ENCODE peak calls at places on chromosome 20, in ten cellular contexts. One of them, this sample, is unnamed.

GRCh38 chr20:8796088-8796665 is 272.7 kb upstream of the PLCB4 start:
- DNase-seq in left lung: no peak
- DNase-seq in naive thymus-derived CD4-positive, alpha-beta T cell: no peak
- DNase-seq in aorta: no peak
- DNase-seq in cardiac muscle cell: peak
- DNase-seq in prostate gland: no peak
- DNase-seq in A673: no peak
- DNase-seq in GM23248: peak
- DNase-seq in AG04450: no peak
- DNase-seq in mesenchymal stem cell: no peak
- DNase-seq in this sample: no peak

GRCh38 chr20:56925696-56926101 is 296.6 kb downstream of the TFAP2C start:
- DNase-seq in A673: no peak
- DNase-seq in left lung: no peak
- DNase-seq in naive thymus-derived CD4-positive, alpha-beta T cell: no peak
- DNase-seq in prostate gland: no peak
- DNase-seq in aorta: no peak
- DNase-seq in AG04450: no peak
- DNase-seq in cardiac muscle cell: no peak
- DNase-seq in GM23248: peak
- DNase-seq in mesenchymal stem cell: no peak
- DNase-seq in this sample: no peak

GRCh38 chr20:46270977-46271744 is 37.1 kb downstream of the CDH22 start:
- DNase-seq in GM23248: no peak
- DNase-seq in aorta: no peak
- DNase-seq in cardiac muscle cell: no peak
- DNase-seq in left lung: no peak
- DNase-seq in prostate gland: no peak
- DNase-seq in AG04450: no peak
- DNase-seq in naive thymus-derived CD4-positive, alpha-beta T cell: no peak
- DNase-seq in mesenchymal stem cell: no peak
- DNase-seq in A673: no peak
- DNase-seq in this sample: no peak

GRCh38 chr20:46062151-46062550 is 27.6 kb downstream of the NCOA5 start:
- DNase-seq in cardiac muscle cell: no peak
- DNase-seq in left lung: no peak
- DNase-seq in AG04450: no peak
- DNase-seq in naive thymus-derived CD4-positive, alpha-beta T cell: no peak
- DNase-seq in mesenchymal stem cell: no peak
- DNase-seq in aorta: no peak
- DNase-seq in GM23248: no peak
- DNase-seq in prostate gland: no peak
- DNase-seq in A673: no peak
- DNase-seq in this sample: no peak

GRCh38 chr20:25076201-25076600 is 5.7 kb downstream of the VSX1 start:
- DNase-seq in aorta: no peak
- DNase-seq in left lung: no peak
- DNase-seq in prostate gland: no peak
- DNase-seq in GM23248: no peak
- DNase-seq in cardiac muscle cell: peak
- DNase-seq in mesenchymal stem cell: no peak
- DNase-seq in AG04450: no peak
- DNase-seq in naive thymus-derived CD4-positive, alpha-beta T cell: no peak
- DNase-seq in A673: no peak
- DNase-seq in this sample: no peak

GRCh38 chr20:4332466-4332865 is 317.1 kb upstream of the RNF24 start:
- DNase-seq in mesenchymal stem cell: no peak
- DNase-seq in prostate gland: no peak
- DNase-seq in left lung: no peak
- DNase-seq in A673: no peak
- DNase-seq in naive thymus-derived CD4-positive, alpha-beta T cell: no peak
- DNase-seq in GM23248: no peak
- DNase-seq in cardiac muscle cell: no peak
- DNase-seq in aorta: no peak
- DNase-seq in AG04450: no peak
- DNase-seq in this sample: no peak

GRCh38 chr20:1300083-1300840 is 28.7 kb downstream of the SDCBP2 start:
- DNase-seq in left lung: no peak
- DNase-seq in aorta: no peak
- DNase-seq in GM23248: no peak
- DNase-seq in naive thymus-derived CD4-positive, alpha-beta T cell: no peak
- DNase-seq in A673: no peak
- DNase-seq in cardiac muscle cell: no peak
- DNase-seq in mesenchymal stem cell: no peak
- DNase-seq in AG04450: no peak
- DNase-seq in prostate gland: no peak
- DNase-seq in this sample: no peak

GRCh38 chr20:25233016-25233772 is 14.7 kb upstream of the PYGB start:
- DNase-seq in AG04450: no peak
- DNase-seq in prostate gland: peak
- DNase-seq in naive thymus-derived CD4-positive, alpha-beta T cell: no peak
- DNase-seq in mesenchymal stem cell: no peak
- DNase-seq in A673: no peak
- DNase-seq in GM23248: peak
- DNase-seq in aorta: peak
- DNase-seq in cardiac muscle cell: peak
- DNase-seq in left lung: peak
- DNase-seq in this sample: no peak

GRCh38 chr20:19552144-19552895 is 205.7 kb upstream of the RIN2 start:
- DNase-seq in left lung: peak
- DNase-seq in AG04450: no peak
- DNase-seq in prostate gland: peak
- DNase-seq in cardiac muscle cell: peak
- DNase-seq in A673: peak
- DNase-seq in aorta: peak
- DNase-seq in GM23248: no peak
- DNase-seq in naive thymus-derived CD4-positive, alpha-beta T cell: no peak
- DNase-seq in mesenchymal stem cell: no peak
- DNase-seq in this sample: no peak

GRCh38 chr20:15475483-15475882 is 1097.8 kb downstream of the KIF16B start:
- DNase-seq in A673: peak
- DNase-seq in mesenchymal stem cell: no peak
- DNase-seq in naive thymus-derived CD4-positive, alpha-beta T cell: no peak
- DNase-seq in aorta: no peak
- DNase-seq in GM23248: no peak
- DNase-seq in cardiac muscle cell: no peak
- DNase-seq in left lung: peak
- DNase-seq in prostate gland: peak
- DNase-seq in AG04450: no peak
- DNase-seq in this sample: no peak

GRCh38 chr20:58623579-58624473 is 27.3 kb upstream of the STX16 start:
- DNase-seq in naive thymus-derived CD4-positive, alpha-beta T cell: no peak
- DNase-seq in A673: peak
- DNase-seq in aorta: peak
- DNase-seq in GM23248: peak
- DNase-seq in mesenchymal stem cell: peak
- DNase-seq in prostate gland: no peak
- DNase-seq in left lung: peak
- DNase-seq in AG04450: peak
- DNase-seq in cardiac muscle cell: peak
- DNase-seq in this sample: no peak

GRCh38 chr20:24584538-24585356 is 115.3 kb downstream of the SYNDIG1 start:
- DNase-seq in A673: no peak
- DNase-seq in AG04450: no peak
- DNase-seq in mesenchymal stem cell: no peak
- DNase-seq in prostate gland: no peak
- DNase-seq in cardiac muscle cell: peak
- DNase-seq in GM23248: peak
- DNase-seq in aorta: no peak
- DNase-seq in naive thymus-derived CD4-positive, alpha-beta T cell: no peak
- DNase-seq in left lung: no peak
- DNase-seq in this sample: no peak

GRCh38 chr20:51357543-51357942 is 185.0 kb downstream of the NFATC2 start:
- DNase-seq in A673: no peak
- DNase-seq in cardiac muscle cell: no peak
- DNase-seq in left lung: no peak
- DNase-seq in naive thymus-derived CD4-positive, alpha-beta T cell: no peak
- DNase-seq in AG04450: no peak
- DNase-seq in prostate gland: no peak
- DNase-seq in mesenchymal stem cell: no peak
- DNase-seq in GM23248: no peak
- DNase-seq in aorta: no peak
- DNase-seq in this sample: no peak

GRCh38 chr20:51356871-51357270 is 185.6 kb downstream of the NFATC2 start:
- DNase-seq in A673: no peak
- DNase-seq in GM23248: no peak
- DNase-seq in cardiac muscle cell: no peak
- DNase-seq in AG04450: no peak
- DNase-seq in mesenchymal stem cell: no peak
- DNase-seq in left lung: no peak
- DNase-seq in naive thymus-derived CD4-positive, alpha-beta T cell: no peak
- DNase-seq in prostate gland: no peak
- DNase-seq in aorta: no peak
- DNase-seq in this sample: no peak

GRCh38 chr20:51359947-51360346 is 182.6 kb downstream of the NFATC2 start:
- DNase-seq in GM23248: peak
- DNase-seq in cardiac muscle cell: no peak
- DNase-seq in mesenchymal stem cell: no peak
- DNase-seq in AG04450: no peak
- DNase-seq in aorta: no peak
- DNase-seq in prostate gland: no peak
- DNase-seq in left lung: no peak
- DNase-seq in A673: no peak
- DNase-seq in naive thymus-derived CD4-positive, alpha-beta T cell: no peak
- DNase-seq in this sample: no peak

GRCh38 chr20:51359401-51359800 is 183.1 kb downstream of the NFATC2 start:
- DNase-seq in cardiac muscle cell: no peak
- DNase-seq in left lung: no peak
- DNase-seq in A673: no peak
- DNase-seq in mesenchymal stem cell: no peak
- DNase-seq in aorta: no peak
- DNase-seq in GM23248: no peak
- DNase-seq in prostate gland: no peak
- DNase-seq in naive thymus-derived CD4-positive, alpha-beta T cell: no peak
- DNase-seq in AG04450: no peak
- DNase-seq in this sample: no peak

GRCh38 chr20:51358032-51358724 is 184.3 kb downstream of the NFATC2 start:
- DNase-seq in mesenchymal stem cell: no peak
- DNase-seq in left lung: no peak
- DNase-seq in GM23248: no peak
- DNase-seq in cardiac muscle cell: no peak
- DNase-seq in aorta: no peak
- DNase-seq in A673: no peak
- DNase-seq in prostate gland: no peak
- DNase-seq in AG04450: no peak
- DNase-seq in naive thymus-derived CD4-positive, alpha-beta T cell: no peak
- DNase-seq in this sample: no peak
- H3K27ac ChIP-seq in mesenchymal stem cell: no peak
- H3K27ac ChIP-seq in left lung: no peak
- H3K27ac ChIP-seq in GM23248: no peak
- H3K27ac ChIP-seq in cardiac muscle cell: no peak
- H3K27ac ChIP-seq in aorta: no peak
- H3K27ac ChIP-seq in A673: no peak
- H3K27ac ChIP-seq in prostate gland: no peak
- H3K27ac ChIP-seq in AG04450: no peak
- H3K27ac ChIP-seq in naive thymus-derived CD4-positive, alpha-beta T cell: no peak
- H3K27ac ChIP-seq in this sample: no peak

GRCh38 chr20:62920039-62920645 is 6.2 kb downstream of the DIDO1 start:
- DNase-seq in cardiac muscle cell: no peak
- DNase-seq in AG04450: no peak
- DNase-seq in aorta: no peak
- DNase-seq in left lung: no peak
- DNase-seq in mesenchymal stem cell: no peak
- DNase-seq in naive thymus-derived CD4-positive, alpha-beta T cell: no peak
- DNase-seq in prostate gland: no peak
- DNase-seq in GM23248: no peak
- DNase-seq in A673: no peak
- DNase-seq in this sample: no peak
- H3K4me3 ChIP-seq in cardiac muscle cell: no peak
- H3K4me3 ChIP-seq in AG04450: no peak
- H3K4me3 ChIP-seq in aorta: no peak
- H3K4me3 ChIP-seq in left lung: no peak
- H3K4me3 ChIP-seq in mesenchymal stem cell: no peak
- H3K4me3 ChIP-seq in naive thymus-derived CD4-positive, alpha-beta T cell: peak
- H3K4me3 ChIP-seq in prostate gland: no peak
- H3K4me3 ChIP-seq in GM23248: no peak
- H3K4me3 ChIP-seq in A673: no peak
- H3K4me3 ChIP-seq in this sample: no peak

DNA sequence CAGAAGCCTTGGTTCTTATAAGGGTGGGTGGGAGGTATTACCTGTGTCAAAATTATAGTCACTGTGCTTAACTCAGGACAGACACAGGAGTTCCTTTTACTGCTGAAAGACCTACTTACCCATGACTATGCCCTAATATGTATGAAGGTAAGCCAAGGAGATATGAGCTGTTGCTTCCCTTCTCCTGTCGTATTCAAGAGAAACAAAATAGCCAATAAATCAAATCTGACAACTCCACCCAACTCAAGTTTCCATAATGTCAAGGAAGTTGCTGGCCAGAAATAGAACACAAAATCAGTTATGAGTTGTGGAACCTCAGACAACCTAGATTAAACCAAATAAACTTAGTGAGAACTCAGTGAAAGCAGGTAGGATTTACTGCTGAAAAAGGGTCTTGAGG is 25.1 kb downstream of the ZNF133 start:
- DNase-seq in naive thymus-derived CD4-positive, alpha-beta T cell: no peak
- DNase-seq in prostate gland: no peak
- DNase-seq in aorta: no peak
- DNase-seq in GM23248: no peak
- DNase-seq in AG04450: no peak
- DNase-seq in left lung: no peak
- DNase-seq in cardiac muscle cell: no peak
- DNase-seq in mesenchymal stem cell: no peak
- DNase-seq in A673: no peak
- DNase-seq in this sample: no peak
- H3K27ac ChIP-seq in naive thymus-derived CD4-positive, alpha-beta T cell: no peak
- H3K27ac ChIP-seq in prostate gland: no peak
- H3K27ac ChIP-seq in aorta: no peak
- H3K27ac ChIP-seq in GM23248: no peak
- H3K27ac ChIP-seq in AG04450: no peak
- H3K27ac ChIP-seq in left lung: no peak
- H3K27ac ChIP-seq in cardiac muscle cell: no peak
- H3K27ac ChIP-seq in mesenchymal stem cell: no peak
- H3K27ac ChIP-seq in A673: no peak
- H3K27ac ChIP-seq in this sample: no peak

DNA sequence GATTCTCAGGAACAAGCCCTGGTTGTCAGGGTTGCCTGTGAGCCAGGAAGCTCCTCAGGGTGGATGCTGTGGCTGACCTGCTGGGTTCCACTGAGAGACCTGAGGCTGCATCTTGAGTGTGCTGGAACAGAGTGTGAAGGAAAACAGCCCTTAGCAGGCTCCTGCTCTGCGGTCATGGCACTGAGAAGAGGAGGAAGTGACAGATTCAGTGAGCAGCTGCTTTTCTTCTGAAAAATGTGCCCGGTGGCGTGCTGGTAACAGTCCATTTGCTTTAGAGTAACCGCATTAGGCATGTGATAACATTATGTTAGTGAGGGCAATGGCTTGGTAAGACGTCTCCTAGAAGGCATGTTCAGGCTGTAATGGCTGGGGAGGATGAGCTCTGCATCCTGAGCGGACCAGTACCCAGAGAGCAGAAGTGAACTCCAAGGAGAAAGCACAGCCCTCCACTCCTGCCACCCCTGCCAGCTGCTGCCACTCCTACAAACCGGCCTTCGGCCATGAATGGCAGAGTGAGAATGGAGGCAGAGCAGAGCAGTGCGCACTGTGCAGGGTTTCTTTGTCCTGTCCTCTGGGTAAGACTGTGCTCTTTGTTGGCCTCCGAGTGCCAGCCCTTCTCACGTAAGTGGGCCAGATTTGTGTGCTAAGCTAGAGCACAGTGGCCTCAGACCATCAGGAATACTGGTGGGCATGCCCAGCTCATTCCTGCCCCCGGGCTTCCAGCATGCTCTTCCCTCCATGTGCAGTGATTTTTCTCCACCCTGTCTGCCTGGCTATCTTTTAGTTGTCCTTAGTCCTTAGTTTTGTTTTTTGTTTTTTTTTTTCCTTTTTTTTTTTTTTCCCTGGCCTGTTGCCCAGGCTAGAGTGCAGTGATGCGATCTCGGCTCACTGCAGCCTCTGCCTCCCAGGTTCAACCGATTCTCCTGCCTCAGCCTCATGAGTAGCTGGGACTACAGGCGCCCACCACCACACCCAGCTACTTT is 98.1 kb upstream of the VSTM2L start:
- DNase-seq in cardiac muscle cell: no peak
- DNase-seq in prostate gland: no peak
- DNase-seq in aorta: peak
- DNase-seq in mesenchymal stem cell: no peak
- DNase-seq in left lung: no peak
- DNase-seq in A673: no peak
- DNase-seq in AG04450: no peak
- DNase-seq in naive thymus-derived CD4-positive, alpha-beta T cell: no peak
- DNase-seq in GM23248: no peak
- DNase-seq in this sample: no peak
- H3K4me3 ChIP-seq in cardiac muscle cell: no peak
- H3K4me3 ChIP-seq in prostate gland: no peak
- H3K4me3 ChIP-seq in aorta: no peak
- H3K4me3 ChIP-seq in mesenchymal stem cell: no peak
- H3K4me3 ChIP-seq in left lung: no peak
- H3K4me3 ChIP-seq in A673: no peak
- H3K4me3 ChIP-seq in AG04450: no peak
- H3K4me3 ChIP-seq in naive thymus-derived CD4-positive, alpha-beta T cell: no peak
- H3K4me3 ChIP-seq in GM23248: no peak
- H3K4me3 ChIP-seq in this sample: no peak

This sample was measured in effector memory CD4-positive, alpha-beta T cell.